ENCODE peak calls at places on chromosomes 6 and 20, in nine cellular contexts. X is AG04450, S is neuronal stem cell, O is hepatocyte, Z is cardiac muscle cell, E is A549, R is HepG2, W is sigmoid colon, L is H9. Q is an unnamed sample.
A peak's percentile ranks its signal among the peaks of the same experiment; 100 is the strongest.

GRCh38 chr20:62571667-62572344 is 70.5 kb upstream of the SLCO4A1 start:
- DNase-seq in L (peak; percentile 62), S (no peak), O (no peak), W (no peak), E (no peak), Z (no peak), R (peak; percentile 41), X (no peak), Q (no peak)

GRCh38 chr6:57044568-57044967 is 1.9 kb upstream of the KIAA1586 start:
- DNase-seq in X (no peak), O (no peak), W (no peak), S (no peak), E (no peak), L (no peak), Z (no peak), R (no peak), Q (no peak)

GRCh38 chr6:54878705-54879104 is 32.1 kb downstream of the FAM83B start:
- DNase-seq in W (no peak), R (peak; percentile 28), X (no peak), Z (no peak), O (no peak), E (no peak), L (no peak), S (no peak), Q (no peak)

GRCh38 chr6:44650947-44651346 is 263.4 kb downstream of the CDC5L start:
- DNase-seq in W (no peak), L (no peak), X (no peak), O (no peak), E (no peak), Z (no peak), S (no peak), R (no peak), Q (no peak)

GRCh38 chr20:48222595-48223180 is 437.4 kb upstream of the SULF2 start:
- DNase-seq in E (no peak), R (no peak), X (no peak), W (no peak), L (no peak), Z (no peak), S (no peak), O (no peak), Q (no peak)

GRCh38 chr6:5706094-5707033 is 300.4 kb downstream of the NRN1 start:
- DNase-seq in E (no peak), O (no peak), W (no peak), S (no peak), Z (peak; percentile 10), L (no peak), X (no peak), R (no peak), Q (no peak)

GRCh38 chr6:119347466-119348307 is 1.9 kb downstream of the MAN1A1 start:
- DNase-seq in L (no peak), W (peak; percentile 76), E (no peak), Z (no peak), S (no peak), X (no peak), O (peak; percentile 70), R (peak; percentile 96), Q (no peak)

GRCh38 chr6:140581601-140582000 is 1207.2 kb upstream of the CITED2 start:
- DNase-seq in R (no peak), L (no peak), X (no peak), E (no peak), O (no peak), W (no peak), S (no peak), Z (no peak), Q (no peak)

GRCh38 chr20:38145094-38146075 is 19.7 kb downstream of the TGM2 start:
- DNase-seq in L (no peak), E (no peak), R (peak; percentile 45), S (no peak), X (no peak), O (no peak), W (no peak), Z (no peak), Q (no peak)

GRCh38 chr6:11654876-11655275 is 117.3 kb downstream of the TMEM170B start:
- DNase-seq in S (no peak), L (no peak), R (no peak), Z (peak; percentile 32), E (no peak), X (peak; percentile 29), O (no peak), W (no peak), Q (no peak)

GRCh38 chr6:113672691-113673149 is 184.4 kb upstream of the MARCKS start:
- DNase-seq in L (no peak), E (no peak), W (peak; percentile 70), O (no peak), S (peak; percentile 8), R (peak; percentile 23), Z (peak; percentile 75), X (no peak), Q (no peak)

GRCh38 chr6:120410586-120410985 is 923.7 kb downstream of the TBC1D32 start:
- DNase-seq in X (no peak), E (no peak), L (no peak), R (no peak), O (no peak), Z (no peak), S (no peak), W (no peak), Q (no peak)

GRCh38 chr6:82298012-82298411 is 50.5 kb upstream of the IBTK start:
- DNase-seq in E (peak; percentile 7), R (no peak), O (peak; percentile 44), Z (no peak), S (no peak), W (no peak), X (peak; percentile 1), L (no peak), Q (peak; percentile 53)

DNA sequence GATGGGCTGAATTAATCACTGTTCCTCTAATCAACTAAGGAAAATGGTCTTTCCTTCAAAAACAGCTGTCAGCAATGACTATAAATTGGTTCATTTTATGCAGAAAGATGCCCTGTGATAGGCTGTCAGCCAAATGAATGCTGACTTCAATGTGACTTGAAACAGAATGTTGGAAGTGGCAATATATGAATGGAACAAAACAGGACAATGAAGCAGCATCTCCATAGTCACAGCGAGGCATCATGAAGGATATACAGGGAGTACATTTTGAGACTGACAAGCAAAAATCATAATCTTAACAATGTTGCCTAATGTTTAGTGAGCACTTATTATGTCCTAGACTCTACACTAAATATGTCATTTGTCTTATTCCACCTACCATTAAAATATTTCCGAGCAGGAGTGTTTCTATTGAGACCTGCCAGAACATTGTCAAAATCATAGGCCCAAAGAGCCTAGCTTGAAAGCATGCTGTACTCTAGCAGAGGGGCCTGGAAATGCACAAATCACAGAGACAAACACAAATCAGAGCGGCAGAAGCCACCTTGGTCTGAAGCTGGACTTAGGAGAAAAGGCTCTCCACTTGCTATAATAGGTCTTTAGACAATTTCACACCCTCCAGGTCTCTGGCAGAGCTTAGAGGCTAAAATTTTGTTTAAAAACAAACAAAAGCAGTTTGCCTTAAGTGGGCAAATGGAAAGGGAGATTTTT is 63.3 kb downstream of the FAM50B start:
- DNase-seq in L (no peak), R (peak; percentile 30), O (no peak), S (no peak), E (no peak), X (no peak), Z (no peak), W (no peak), Q (no peak)
- H3K27ac ChIP-seq in L (no peak overlapping the region), R (peak overlapping the region; percentile 94), O (peak overlapping the region; percentile 96), S (no peak overlapping the region), E (peak overlapping the region; percentile 83), X (peak overlapping the region; percentile 80), Z (peak overlapping the region; percentile 3), W (peak overlapping the region; percentile 81), Q (peak overlapping the region; percentile 72)

GRCh38 chr20:25053207-25054132 is 4.5 kb downstream of the ACSS1 start:
- DNase-seq in O (no peak), E (no peak), S (no peak), R (no peak), Z (peak; percentile 79), L (no peak), X (no peak), W (peak; percentile 84), Q (no peak)

GRCh38 chr20:25054133-25054820 is 3.7 kb downstream of the ACSS1 start:
- DNase-seq in S (no peak), W (peak; percentile 50), Z (no peak), O (no peak), X (no peak), E (no peak), L (no peak), R (peak; percentile 39), Q (no peak)

GRCh38 chr20:25051386-25052155 is 6.4 kb downstream of the ACSS1 start:
- DNase-seq in R (no peak), E (no peak), L (no peak), W (peak; percentile 46), S (no peak), O (no peak), X (no peak), Z (no peak), Q (no peak)

GRCh38 chr20:25050501-25051350 is 7.2 kb downstream of the ACSS1 start:
- DNase-seq in L (no peak), Z (no peak), S (no peak), W (peak; percentile 55), X (no peak), O (no peak), R (no peak), E (no peak), Q (no peak)

GRCh38 chr20:25052255-25053206 is 5.4 kb downstream of the ACSS1 start:
- DNase-seq in X (no peak), Z (peak; percentile 86), S (no peak), O (no peak), L (no peak), E (no peak), W (peak; percentile 72), R (no peak), Q (no peak)
- H3K27ac ChIP-seq in X (no peak overlapping the region), Z (no peak overlapping the region), S (no peak overlapping the region), O (peak overlapping the region; percentile 46), L (no peak overlapping the region), E (no peak overlapping the region), W (peak overlapping the region; percentile 94), R (no peak overlapping the region), Q (no peak overlapping the region)

DNA sequence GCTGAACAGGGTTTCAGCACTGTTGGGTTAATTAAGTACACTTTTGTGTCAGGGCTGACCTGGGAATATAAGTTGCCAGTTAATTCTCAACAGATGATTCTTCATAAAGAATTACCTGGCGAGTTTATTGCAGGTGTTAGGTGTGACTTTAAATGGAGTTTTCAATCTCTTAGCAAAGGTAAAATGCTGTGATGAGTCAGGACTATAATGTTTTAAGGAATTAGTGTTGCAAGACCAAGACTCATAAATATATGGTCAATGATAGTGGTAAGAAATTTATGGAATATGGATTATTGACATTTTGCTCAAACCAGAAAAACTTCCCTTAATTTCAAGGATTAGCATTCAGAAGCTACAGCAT is 50.0 kb upstream of the PLCG1 start:
- DNase-seq in O (no peak), L (no peak), W (no peak), X (no peak), R (no peak), Z (no peak), S (no peak), E (no peak), Q (no peak)
- H3K27ac ChIP-seq in O (peak overlapping the region; percentile 17), L (no peak overlapping the region), W (no peak overlapping the region), X (no peak overlapping the region), R (no peak overlapping the region), Z (peak overlapping the region; percentile 26), S (no peak overlapping the region), E (no peak overlapping the region), Q (peak overlapping the region; percentile 11)

GRCh38 chr20:25863536-25864325 is 167.1 kb upstream of the ZNF337 start:
- DNase-seq in R (peak; percentile 45), Z (peak; percentile 26), L (peak; percentile 60), E (no peak), W (no peak), X (no peak), S (no peak), O (no peak), Q (no peak)
- H3K27ac ChIP-seq in R (no peak overlapping the region), Z (no peak overlapping the region), L (no peak overlapping the region), E (peak overlapping the region; percentile 83), W (no peak overlapping the region), X (no peak overlapping the region), S (no peak overlapping the region), O (no peak overlapping the region), Q (no peak overlapping the region)